ENCODE peak calls at places on chromosomes 13 and 19, in four cellular contexts. J is foreskin fibroblast, D is spleen, E is retinal pigment epithelial cell. C is an unnamed sample.
A peak's percentile ranks its signal among the peaks of the same experiment; 100 is the strongest.

GRCh38 chr13:111337206-111337605 is 16.8 kb downstream of the TEX29 start:
- DNase-seq in J (peak; percentile 98), D (no peak), E (no peak), C (peak; percentile 99)

GRCh38 chr13:40187836-40188591 is 478.4 kb downstream of the FOXO1 start:
- DNase-seq in J (no peak), D (peak; percentile 82), E (peak; percentile 51), C (no peak)

GRCh38 chr13:37617162-37617561 is 18.6 kb upstream of the POSTN start:
- DNase-seq in J (peak; percentile 59), D (no peak), E (peak; percentile 94), C (peak; percentile 55)

GRCh38 chr13:93746589-93746988 is 520.0 kb downstream of the GPC6 start:
- DNase-seq in J (no peak), D (no peak), E (no peak), C (no peak)

GRCh38 chr19:55811340-55811739 is 20.5 kb downstream of the NLRP11 start:
- DNase-seq in J (no peak), D (no peak), E (no peak), C (no peak)

GRCh38 chr13:31742102-31742695 is 2.9 kb downstream of the RXFP2 start:
- DNase-seq in J (peak; percentile 90), D (no peak), E (peak; percentile 2), C (peak; percentile 81)

GRCh38 chr19:19259741-19260140 is 13.4 kb downstream of the TM6SF2 start:
- DNase-seq in J (peak; percentile 24), D (no peak), E (no peak), C (peak; percentile 43)

GRCh38 chr19:16892438-16892837 is 3.6 kb downstream of the F2RL3 start:
- DNase-seq in J (no peak), D (no peak), E (no peak), C (no peak)

GRCh38 chr13:24670927-24671326 is 9.3 kb upstream of the ATP12A start:
- DNase-seq in J (peak; percentile 45), D (no peak), E (no peak), C (no peak)

GRCh38 chr19:35756373-35757230 is at the start of gene HSPB6:
- DNase-seq in J (peak; percentile 93), D (peak; percentile 84), E (no peak), C (peak; percentile 84)

GRCh38 chr19:51572908-51573307 is 1.8 kb downstream of the ZNF175 start:
- DNase-seq in J (peak; percentile 67), D (no peak), E (no peak), C (peak; percentile 90)

GRCh38 chr13:99380921-99381645 is 73.9 kb upstream of the GPR183 start:
- DNase-seq in J (no peak), D (no peak), E (no peak), C (no peak)

GRCh38 chr19:824885-825284 is 2.8 kb upstream of the AZU1 start:
- DNase-seq in J (no peak), D (peak; percentile 69), E (no peak), C (no peak)

GRCh38 chr13:66513728-66514127 is 716.4 kb downstream of the PCDH9 start:
- DNase-seq in J (peak; percentile 35), D (no peak), E (peak; percentile 80), C (no peak)

GRCh38 chr19:23882493-23882892 is 32.2 kb upstream of the ZNF726 start:
- DNase-seq in J (peak; percentile 44), D (no peak), E (no peak), C (no peak)

GRCh38 chr13:49536144-49536873 is 40.6 kb downstream of the PHF11 start:
- DNase-seq in J (no peak), D (no peak), E (no peak), C (no peak)

GRCh38 chr13:101977475-101977874 is 424.4 kb downstream of the FGF14 start:
- DNase-seq in J (no peak), D (no peak), E (no peak), C (peak; percentile 12)

GRCh38 chr19:36114763-36115452 is at the start of gene POLR2I:
- DNase-seq in J (peak; percentile 100), D (peak; percentile 99), E (peak; percentile 99), C (peak; percentile 100)

GRCh38 chr13:112574476-112575294 is 13.3 kb downstream of the TUBGCP3 start:
- DNase-seq in J (peak; percentile 11), D (no peak), E (no peak), C (no peak)

GRCh38 chr19:35807633-35808032 is 5.0 kb downstream of the PRODH2 start:
- DNase-seq in J (no peak), D (no peak), E (no peak), C (no peak)

GRCh38 chr19:36140289-36141038 is 598 bp downstream of the CAPNS1 start:
- DNase-seq in J (peak; percentile 64), D (no peak), E (no peak), C (peak; percentile 32)

GRCh38 chr19:32852216-32852615 is 17.4 kb downstream of the SLC7A9 start:
- DNase-seq in J (no peak), D (no peak), E (no peak), C (no peak)

GRCh38 chr13:28494861-28495585 is at the start of gene FLT1:
- DNase-seq in J (peak; percentile 76), D (peak; percentile 85), E (no peak), C (no peak)

GRCh38 chr13:73109969-73110368 is 51.2 kb downstream of the KLF5 start:
- DNase-seq in J (no peak), D (no peak), E (no peak), C (no peak)

GRCh38 chr13:32432856-32433255 is 4.9 kb upstream of the N4BP2L1 start:
- DNase-seq in J (no peak), D (no peak), E (no peak), C (no peak)

GRCh38 chr19:20079487-20079886 is 1.7 kb downstream of the ZNF90 start:
- DNase-seq in J (peak; percentile 5), D (no peak), E (no peak), C (peak; percentile 15)

GRCh38 chr13:45411631-45412030 is 6.5 kb downstream of the SLC25A30 start:
- DNase-seq in J (no peak), D (no peak), E (no peak), C (no peak)

GRCh38 chr13:101942038-101942437 is 459.8 kb downstream of the FGF14 start:
- DNase-seq in J (peak; percentile 65), D (no peak), E (no peak), C (peak; percentile 63)

GRCh38 chr13:32639502-32640105 is 53.4 kb downstream of the PDS5B start:
- DNase-seq in J (peak; percentile 76), D (no peak), E (peak; percentile 21), C (peak; percentile 78)

GRCh38 chr13:70098669-70099068 is 9.0 kb upstream of the ATXN8OS start:
- DNase-seq in J (no peak), D (no peak), E (no peak), C (no peak)
- TF ChIP-seq CTCF in J (no peak), D (no peak), E (peak; percentile 54), C (no peak)

GRCh38 chr13:110240943-110241342 is 66.0 kb downstream of the COL4A1 start:
- DNase-seq in J (no peak), D (no peak), E (no peak), C (no peak)

GRCh38 chr13:110240352-110240751 is 66.6 kb downstream of the COL4A1 start:
- DNase-seq in J (no peak), D (no peak), E (no peak), C (no peak)

GRCh38 chr13:110237895-110238294 is 69.1 kb downstream of the COL4A1 start:
- DNase-seq in J (no peak), D (no peak), E (no peak), C (no peak)

GRCh38 chr13:110238795-110239194 is 68.2 kb downstream of the COL4A1 start:
- DNase-seq in J (peak; percentile 54), D (no peak), E (no peak), C (peak; percentile 51)

DNA sequence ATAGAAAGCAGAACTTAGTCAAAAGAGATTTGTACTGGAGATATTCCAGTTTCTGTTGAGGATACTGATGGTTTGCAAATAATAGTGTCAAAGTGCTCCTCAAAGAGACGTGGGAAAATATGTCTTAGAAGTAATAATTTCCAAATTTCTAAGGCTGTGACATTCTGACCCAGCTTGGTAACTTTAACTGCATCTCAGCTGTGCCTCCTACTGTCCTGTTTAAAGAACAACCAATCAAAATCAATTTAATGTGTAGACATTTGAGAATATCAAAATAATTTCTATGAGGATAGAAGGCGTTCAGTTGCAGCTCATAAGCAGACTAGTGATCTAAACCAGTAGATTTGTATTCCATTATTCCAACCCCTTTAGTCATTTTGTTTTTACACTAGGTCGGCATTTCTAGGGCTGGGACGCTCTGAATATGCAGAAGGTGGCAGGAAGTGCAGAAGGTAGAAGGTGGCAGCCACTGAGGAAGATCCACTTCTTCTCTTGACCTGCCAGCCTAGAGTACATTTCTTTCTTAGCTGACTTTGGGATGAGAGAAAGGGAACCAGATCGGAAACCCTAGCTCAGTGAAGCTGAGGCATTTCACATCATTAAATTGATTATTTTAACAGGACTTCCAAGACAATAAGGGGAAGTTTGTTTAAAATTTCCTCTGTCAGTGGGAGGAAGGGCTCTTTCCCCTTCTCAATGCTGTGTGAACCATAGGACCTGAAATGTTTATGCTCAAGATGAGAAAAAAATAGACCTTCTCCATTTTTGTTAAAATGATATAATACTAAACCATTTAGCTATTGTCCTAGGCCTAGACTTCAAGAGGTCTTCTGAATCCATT is 67.5 kb downstream of the COL4A1 start:
- DNase-seq in J (peak; percentile 46), D (no peak), E (no peak), C (peak; percentile 43)
- TF ChIP-seq CTCF in J (no peak), D (no peak), E (no peak), C (peak; percentile 33)

DNA sequence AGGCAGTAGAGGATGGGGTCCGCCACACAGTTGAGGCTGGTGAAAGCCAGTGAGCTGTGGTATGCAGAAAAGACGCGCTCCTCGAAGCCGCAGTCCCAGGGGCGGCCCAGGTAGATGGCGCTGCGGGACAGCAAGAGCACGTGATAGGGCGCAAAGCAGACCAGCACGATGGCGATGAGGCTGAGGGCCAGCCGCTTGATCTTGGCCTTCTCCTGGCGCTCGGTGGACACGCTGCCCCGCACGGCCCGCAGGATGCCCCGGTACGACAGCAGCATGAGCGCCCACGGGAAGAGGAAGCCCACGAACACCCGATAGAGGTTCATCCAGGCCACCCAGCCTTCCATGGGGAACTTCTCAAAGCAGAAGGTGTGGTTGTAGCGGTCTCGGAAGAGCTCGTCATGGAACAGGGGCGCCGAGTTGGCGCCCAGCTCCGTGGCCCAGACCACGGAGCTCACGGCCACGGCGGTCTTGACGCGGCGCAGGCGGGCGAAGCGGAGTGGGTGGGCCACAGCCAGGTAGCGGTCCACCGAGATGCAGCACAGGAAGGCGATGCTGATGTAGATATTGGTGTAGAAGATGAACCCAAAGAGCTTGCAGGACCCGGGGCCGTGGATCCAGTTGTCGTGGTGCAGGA is 6.5 kb upstream of the OPA3 start:
- DNase-seq in J (peak; percentile 71), D (peak; percentile 89), E (no peak), C (peak; percentile 39)
- TF ChIP-seq CTCF in J (peak; percentile 33), D (peak; percentile 44), E (peak; percentile 47), C (peak; percentile 32)

GRCh38 chr19:47615714-47616113 is 6.8 kb downstream of the BICRA start:
- DNase-seq in J (no peak), D (no peak), E (no peak), C (no peak)

GRCh38 chr19:47619763-47620162 is 10.8 kb downstream of the BICRA start:
- DNase-seq in J (no peak), D (no peak), E (no peak), C (no peak)

GRCh38 chr19:47615230-47615629 is 6.3 kb downstream of the BICRA start:
- DNase-seq in J (no peak), D (no peak), E (no peak), C (no peak)

GRCh38 chr19:47614559-47614958 is 5.6 kb downstream of the BICRA start:
- DNase-seq in J (no peak), D (no peak), E (no peak), C (no peak)

DNA sequence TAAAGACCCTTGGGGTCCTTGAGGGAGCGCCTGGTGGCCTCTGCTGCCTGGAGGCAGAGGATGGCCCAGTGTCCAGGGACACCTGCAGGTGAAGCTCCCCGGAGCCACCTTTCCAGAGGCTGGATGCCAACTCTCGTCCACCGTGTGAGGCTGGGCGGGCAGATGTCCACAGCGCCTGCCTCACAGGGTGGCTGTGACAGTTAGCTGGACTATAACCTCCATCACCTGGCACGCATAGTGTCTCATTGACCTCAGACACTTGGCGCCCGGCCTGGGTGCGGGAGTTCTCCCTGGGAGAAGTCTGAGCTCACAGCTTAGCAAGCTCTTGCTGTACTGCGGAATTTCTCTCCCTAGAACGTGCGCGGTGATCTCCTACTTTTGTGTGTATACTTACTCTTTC is 9.8 kb downstream of the BICRA start:
- DNase-seq in J (peak; percentile 54), D (no peak), E (no peak), C (peak; percentile 84)
- TF ChIP-seq CTCF in J (no peak), D (no peak), E (no peak), C (no peak)

C was measured in fibroblast of mammary gland.